ENCODE peak calls at places on chromosome X, in nine cellular contexts. O, W, Y, B, F, A, U, T and H are unnamed samples.

GRCh38 chrX:111490683-111491082 is 20.8 kb upstream of the SERTM2 start:
- DNase-seq in O (no peak), W (no peak), Y (no peak), B (no peak), F (no peak), A (no peak), U (no peak), T (no peak), H (no peak)

GRCh38 chrX:20746690-20747089 is 480.0 kb upstream of the RPS6KA3 start:
- DNase-seq in O (no peak), W (no peak), Y (no peak), B (no peak), F (no peak), A (no peak), U (no peak), T (no peak), H (no peak)

GRCh38 chrX:69033936-69034335 is 131.3 kb downstream of the PJA1 start:
- DNase-seq in O (no peak), W (peak), Y (no peak), B (peak), F (no peak), A (no peak), U (no peak), T (no peak), H (no peak)

GRCh38 chrX:151796576-151796975 is 62.0 kb downstream of the CNGA2 start:
- DNase-seq in O (no peak), W (no peak), Y (no peak), B (no peak), F (no peak), A (no peak), U (no peak), T (peak), H (peak)

GRCh38 chrX:144327515-144327914 is 443.6 kb downstream of the UBE2NL start:
- DNase-seq in O (no peak), W (no peak), Y (no peak), B (no peak), F (no peak), A (no peak), U (no peak), T (peak), H (no peak)

GRCh38 chrX:110678591-110678990 is 117.0 kb downstream of the CHRDL1 start:
- DNase-seq in O (no peak), W (no peak), Y (no peak), B (no peak), F (no peak), A (no peak), U (no peak), T (no peak), H (no peak)

GRCh38 chrX:45619290-45619689 is 418.6 kb upstream of the DIPK2B start:
- DNase-seq in O (no peak), W (no peak), Y (no peak), B (no peak), F (peak), A (no peak), U (no peak), T (no peak), H (no peak)

GRCh38 chrX:72676465-72676864 is 37.6 kb downstream of the PHKA1 start:
- DNase-seq in O (no peak), W (no peak), Y (no peak), B (no peak), F (no peak), A (no peak), U (no peak), T (peak), H (no peak)

GRCh38 chrX:98412058-98412457 is 1528.3 kb downstream of the RPA4 start:
- DNase-seq in O (no peak), W (no peak), Y (no peak), B (no peak), F (no peak), A (no peak), U (no peak), T (no peak), H (no peak)

GRCh38 chrX:150119323-150119722 is 181.0 kb upstream of the EOLA2 start:
- DNase-seq in O (no peak), W (no peak), Y (no peak), B (no peak), F (no peak), A (no peak), U (no peak), T (no peak), H (no peak)

GRCh38 chrX:16920116-16920515 is 26.3 kb upstream of the REPS2 start:
- DNase-seq in O (no peak), W (no peak), Y (no peak), B (no peak), F (peak), A (no peak), U (peak), T (no peak), H (no peak)

GRCh38 chrX:49041683-49042529 is 1.3 kb downstream of the TFE3 start:
- DNase-seq in O (no peak), W (no peak), Y (no peak), B (no peak), F (peak), A (no peak), U (peak), T (peak), H (peak)

GRCh38 chrX:71941771-71942170 is 31.1 kb downstream of the NHSL2 start:
- DNase-seq in O (peak), W (no peak), Y (peak), B (no peak), F (peak), A (no peak), U (no peak), T (peak), H (peak)

GRCh38 chrX:22378296-22378695 is 105.6 kb downstream of the CBLL2 start:
- DNase-seq in O (no peak), W (no peak), Y (no peak), B (no peak), F (no peak), A (no peak), U (no peak), T (peak), H (peak)

DNA sequence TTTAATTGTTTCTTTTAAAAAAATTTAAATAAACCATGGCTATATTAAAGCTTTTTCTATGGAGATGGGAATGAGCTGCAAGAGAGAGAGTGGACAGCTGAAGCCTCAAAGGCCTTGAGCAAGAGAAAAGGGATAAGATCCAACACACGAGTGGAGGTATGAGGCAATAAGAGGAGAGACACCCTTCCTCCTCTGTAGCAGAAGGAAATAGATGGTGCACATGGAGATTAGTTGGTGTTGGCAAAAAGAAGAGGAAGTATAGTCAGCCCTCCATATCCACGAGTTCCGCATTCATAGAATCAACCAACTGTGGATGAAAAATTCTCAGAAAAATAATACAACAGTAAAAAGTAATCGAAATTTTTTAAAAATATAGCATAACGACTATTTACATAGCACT is 3.2 kb downstream of the CXorf38 start:
- DNase-seq in O (no peak), W (no peak), Y (no peak), B (no peak), F (peak), A (no peak), U (peak), T (no peak), H (no peak)
- H3K4me3 ChIP-seq in O (no peak), W (no peak), Y (peak), B (peak), F (peak), A (no peak), U (peak), T (peak), H (no peak)

DNA sequence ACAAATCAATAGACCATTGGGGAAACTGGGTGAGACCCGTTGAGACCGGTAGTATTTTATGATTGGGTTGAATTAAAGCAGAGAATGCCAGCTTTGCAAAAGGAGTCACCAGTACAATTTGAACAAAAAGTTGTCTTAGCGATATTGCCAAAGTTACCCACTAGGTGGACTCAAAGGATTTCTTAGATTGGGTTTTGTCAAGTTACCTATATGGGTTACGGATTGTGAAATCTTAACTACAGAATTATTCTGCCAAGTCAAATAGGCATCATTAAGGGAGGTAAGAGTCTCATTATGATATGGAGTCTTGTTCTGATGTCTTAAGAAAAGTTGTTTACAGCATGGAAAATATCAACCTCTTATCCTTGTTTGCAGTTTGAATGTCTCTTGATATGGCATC is 15.0 kb upstream of the CT47A1 start:
- DNase-seq in O (no peak), W (no peak), Y (no peak), B (no peak), F (peak), A (no peak), U (peak), T (peak), H (peak)
- TF ChIP-seq CTCF in O (no peak), W (no peak), Y (no peak), B (no peak), F (peak), A (peak), U (no peak), T (peak), H (peak)

GRCh38 chrX:41116948-41117347 is 31.7 kb downstream of the USP9X start:
- DNase-seq in O (no peak), W (no peak), Y (no peak), B (no peak), F (peak), A (no peak), U (no peak), T (peak), H (peak)
- H3K4me3 ChIP-seq in O (no peak), W (no peak), Y (no peak), B (no peak), F (no peak), A (no peak), U (no peak), T (no peak), H (no peak)

DNA sequence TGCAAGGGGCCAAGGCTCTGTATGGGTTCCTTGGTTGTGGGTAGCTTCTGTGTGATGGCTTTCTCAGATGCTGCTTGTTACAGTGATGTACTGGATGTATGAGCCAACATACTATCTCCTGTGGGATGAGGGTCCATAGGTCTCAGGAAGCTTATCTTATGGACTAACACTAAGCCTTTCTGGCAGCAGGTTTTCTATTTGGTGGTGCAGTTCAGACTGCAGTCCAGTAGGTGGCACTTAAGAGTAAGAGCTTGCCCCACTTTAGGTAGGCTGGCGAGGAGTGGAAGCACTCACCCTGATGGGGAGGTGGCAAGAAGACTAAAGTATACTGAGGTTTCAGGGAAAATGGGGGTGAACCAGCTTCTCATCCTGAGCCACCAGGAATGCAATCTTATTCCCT is 306.7 kb upstream of the MAOA start:
- DNase-seq in O (no peak), W (peak), Y (no peak), B (no peak), F (peak), A (peak), U (peak), T (peak), H (peak)
- TF ChIP-seq CTCF in O (peak), W (peak), Y (no peak), B (no peak), F (peak), A (peak), U (peak), T (peak), H (peak)

DNA sequence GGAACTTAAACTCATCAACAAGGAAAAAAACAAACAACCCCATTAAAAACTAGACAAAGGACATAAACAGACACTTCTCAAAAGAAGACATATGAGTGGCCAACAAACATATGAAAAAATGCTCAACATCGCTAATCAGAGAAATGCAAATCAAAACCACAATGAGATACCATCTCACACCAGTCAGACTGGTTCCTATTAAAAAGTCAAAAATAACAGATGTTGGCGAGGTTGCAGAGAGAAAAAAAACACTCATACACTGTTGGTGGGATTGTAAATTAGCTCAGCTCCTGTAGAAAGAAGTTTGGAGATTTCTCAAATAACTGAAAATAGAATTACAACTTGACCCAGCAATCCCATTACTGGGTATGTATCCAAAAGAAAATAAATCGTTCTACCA is 28.7 kb downstream of the APLN start:
- DNase-seq in O (no peak), W (no peak), Y (no peak), B (no peak), F (no peak), A (no peak), U (no peak), T (peak), H (no peak)
- H3K4me3 ChIP-seq in O (no peak), W (no peak), Y (no peak), B (no peak), F (no peak), A (no peak), U (no peak), T (no peak), H (no peak)

GRCh38 chrX:13552892-13553291 is 16.5 kb upstream of the EGFL6 start:
- DNase-seq in O (no peak), W (no peak), Y (no peak), B (no peak), F (no peak), A (no peak), U (no peak), T (no peak), H (no peak)
- TF ChIP-seq CTCF in O (no peak), W (no peak), Y (no peak), B (no peak), F (no peak), A (no peak), U (no peak), T (no peak), H (no peak)

GRCh38 chrX:1659664-1660461 is 45.0 kb downstream of the ASMT start:
- DNase-seq in O (no peak), W (no peak), Y (no peak), B (no peak), F (no peak), A (no peak), U (no peak), T (no peak), H (no peak)
- H3K4me3 ChIP-seq in O (no peak), W (no peak), Y (no peak), B (no peak), F (no peak), A (no peak), U (no peak), T (no peak), H (no peak)